ENCODE peak calls at places on chromosomes 13 and 19, in eight cellular contexts. G is stomach, Z is pancreas, T is NCI-H1092 treated with DMSO at 0.1 percent for 48 hours, D is Peyer's patch, N is RWPE1, J is COR-L47, F is nephron progenitor cell. H is an unnamed sample.

GRCh38 chr13:21753117-21753729 is 82.3 kb downstream of the FGF9 start:
- DNase-seq in G (no peak), Z (no peak), T (no peak), D (no peak), N (no peak), J (no peak), F (no peak), H (no peak)

GRCh38 chr19:39046037-39046821 is 13.9 kb upstream of the FBXO27 start:
- DNase-seq in G (peak), Z (no peak), T (no peak), D (peak), N (no peak), J (no peak), F (no peak), H (no peak)

GRCh38 chr19:3046621-3047306 is 15.5 kb downstream of the TLE5 start:
- DNase-seq in G (no peak), Z (no peak), T (peak), D (no peak), N (no peak), J (peak), F (peak), H (no peak)

GRCh38 chr13:81283062-81283461 is 942.1 kb upstream of the SPRY2 start:
- DNase-seq in G (no peak), Z (no peak), T (no peak), D (no peak), N (no peak), J (no peak), F (no peak), H (no peak)

GRCh38 chr13:99075268-99076191 is 97.7 kb upstream of the DOCK9 start:
- DNase-seq in G (no peak), Z (no peak), T (no peak), D (no peak), N (no peak), J (no peak), F (no peak), H (no peak)

GRCh38 chr13:91802957-91803356 is 404.5 kb downstream of the GPC5 start:
- DNase-seq in G (no peak), Z (no peak), T (no peak), D (no peak), N (no peak), J (no peak), F (no peak), H (no peak)

GRCh38 chr19:29491491-29491890 is 34.3 kb upstream of the VSTM2B start:
- DNase-seq in G (no peak), Z (no peak), T (no peak), D (no peak), N (no peak), J (no peak), F (no peak), H (no peak)

GRCh38 chr13:35157143-35157755 is 215.2 kb downstream of the NBEA start:
- DNase-seq in G (no peak), Z (peak), T (no peak), D (peak), N (peak), J (peak), F (peak), H (peak)

GRCh38 chr13:30844548-30845296 is 61.3 kb upstream of the MEDAG start:
- DNase-seq in G (no peak), Z (no peak), T (no peak), D (no peak), N (no peak), J (no peak), F (no peak), H (no peak)

GRCh38 chr19:16359074-16359473 is 34.4 kb downstream of the KLF2 start:
- DNase-seq in G (no peak), Z (no peak), T (no peak), D (peak), N (no peak), J (no peak), F (no peak), H (peak)

GRCh38 chr19:1101337-1101698 is 2.5 kb upstream of the GPX4 start:
- DNase-seq in G (peak), Z (no peak), T (no peak), D (no peak), N (no peak), J (no peak), F (no peak), H (no peak)

GRCh38 chr13:28540612-28541011 is 45.7 kb upstream of the FLT1 start:
- DNase-seq in G (no peak), Z (no peak), T (no peak), D (no peak), N (no peak), J (no peak), F (no peak), H (peak)

GRCh38 chr13:60453490-60453889 is 56.5 kb downstream of the TDRD3 start:
- DNase-seq in G (no peak), Z (no peak), T (no peak), D (no peak), N (no peak), J (no peak), F (no peak), H (peak)